ENCODE peak calls at places on chromosomes 6 and 20, in four cellular contexts. One of them, this sample, is unnamed.

GRCh38 chr6:56072856-56073255 is 174.5 kb downstream of the COL21A1 start:
- DNase-seq in WTC11: no peak
- DNase-seq in K562: no peak
- DNase-seq in H1: no peak
- DNase-seq in this sample: no peak

GRCh38 chr20:59672576-59672975 is 68.2 kb downstream of the PHACTR3 start:
- DNase-seq in K562: no peak
- DNase-seq in WTC11: no peak
- DNase-seq in H1: no peak
- DNase-seq in this sample: no peak

GRCh38 chr6:164109770-164110140 is 695.2 kb downstream of the QKI start:
- DNase-seq in WTC11: peak; percentile 49
- DNase-seq in H1: no peak
- DNase-seq in K562: peak; percentile 41
- DNase-seq in this sample: no peak

GRCh38 chr6:47162793-47163192 is 120.7 kb upstream of the ADGRF1 start:
- DNase-seq in WTC11: no peak
- DNase-seq in H1: no peak
- DNase-seq in K562: no peak
- DNase-seq in this sample: no peak

GRCh38 chr20:34390769-34391447 is 27.8 kb downstream of the ITCH start:
- DNase-seq in H1: peak; percentile 2
- DNase-seq in K562: peak; percentile 35
- DNase-seq in WTC11: no peak
- DNase-seq in this sample: no peak

GRCh38 chr6:126002755-126003390 is 16.5 kb downstream of the TRMT11 start:
- DNase-seq in K562: no peak
- DNase-seq in H1: no peak
- DNase-seq in WTC11: no peak
- DNase-seq in this sample: no peak

GRCh38 chr6:105370316-105370715 is 32.6 kb downstream of the PREP start:
- DNase-seq in H1: no peak
- DNase-seq in WTC11: no peak
- DNase-seq in K562: no peak
- DNase-seq in this sample: no peak

GRCh38 chr20:39210331-39211074 is 248.4 kb downstream of the DHX35 start:
- DNase-seq in H1: no peak
- DNase-seq in K562: no peak
- DNase-seq in WTC11: no peak
- DNase-seq in this sample: no peak

GRCh38 chr6:97697450-97697849 is 414.4 kb upstream of the MMS22L start:
- DNase-seq in K562: no peak
- DNase-seq in WTC11: no peak
- DNase-seq in H1: no peak
- DNase-seq in this sample: no peak

GRCh38 chr6:21001736-21002135 is 467.5 kb downstream of the CDKAL1 start:
- DNase-seq in K562: no peak
- DNase-seq in WTC11: no peak
- DNase-seq in H1: no peak
- DNase-seq in this sample: no peak

GRCh38 chr6:105620878-105621277 is 218.0 kb upstream of the PREP start:
- DNase-seq in K562: no peak
- DNase-seq in H1: no peak
- DNase-seq in WTC11: no peak
- DNase-seq in this sample: no peak

GRCh38 chr6:147382945-147383554 is 125.4 kb upstream of the SAMD5 start:
- DNase-seq in WTC11: no peak
- DNase-seq in K562: peak; percentile 26
- DNase-seq in H1: no peak
- DNase-seq in this sample: no peak

GRCh38 chr6:137218473-137218916 is 690 bp downstream of the IFNGR1 start:
- DNase-seq in K562: peak; percentile 57
- DNase-seq in H1: no peak
- DNase-seq in WTC11: no peak
- DNase-seq in this sample: peak; percentile 35

GRCh38 chr6:60867548-60867947 is 1418.5 kb downstream of the KHDRBS2 start:
- DNase-seq in H1: no peak
- DNase-seq in WTC11: no peak
- DNase-seq in K562: no peak
- DNase-seq in this sample: no peak

GRCh38 chr6:147099974-147100373 is 104.2 kb upstream of the STXBP5 start:
- DNase-seq in H1: no peak
- DNase-seq in K562: no peak
- DNase-seq in WTC11: no peak
- DNase-seq in this sample: no peak

GRCh38 chr20:32908334-32909292 is 49.9 kb downstream of the EFCAB8 start:
- DNase-seq in K562: no peak
- DNase-seq in H1: no peak
- DNase-seq in WTC11: no peak
- DNase-seq in this sample: no peak

GRCh38 chr20:32909451-32909850 is 50.7 kb downstream of the EFCAB8 start:
- DNase-seq in H1: no peak
- DNase-seq in K562: no peak
- DNase-seq in WTC11: no peak
- DNase-seq in this sample: no peak

GRCh38 chr20:32906871-32907495 is 48.3 kb downstream of the EFCAB8 start:
- DNase-seq in K562: no peak
- DNase-seq in H1: no peak
- DNase-seq in WTC11: no peak
- DNase-seq in this sample: no peak

GRCh38 chr20:32906200-32906599 is 47.5 kb downstream of the EFCAB8 start:
- DNase-seq in H1: no peak
- DNase-seq in K562: no peak
- DNase-seq in WTC11: no peak
- DNase-seq in this sample: no peak

GRCh38 chr20:32907886-32908285 is 49.2 kb downstream of the EFCAB8 start:
- DNase-seq in K562: no peak
- DNase-seq in WTC11: no peak
- DNase-seq in H1: no peak
- DNase-seq in this sample: no peak
- TF ChIP-seq TEAD4 in K562: no peak
- TF ChIP-seq TEAD4 in WTC11: no peak
- TF ChIP-seq TEAD4 in H1: no peak
- TF ChIP-seq TEAD4 in this sample: no peak

DNA sequence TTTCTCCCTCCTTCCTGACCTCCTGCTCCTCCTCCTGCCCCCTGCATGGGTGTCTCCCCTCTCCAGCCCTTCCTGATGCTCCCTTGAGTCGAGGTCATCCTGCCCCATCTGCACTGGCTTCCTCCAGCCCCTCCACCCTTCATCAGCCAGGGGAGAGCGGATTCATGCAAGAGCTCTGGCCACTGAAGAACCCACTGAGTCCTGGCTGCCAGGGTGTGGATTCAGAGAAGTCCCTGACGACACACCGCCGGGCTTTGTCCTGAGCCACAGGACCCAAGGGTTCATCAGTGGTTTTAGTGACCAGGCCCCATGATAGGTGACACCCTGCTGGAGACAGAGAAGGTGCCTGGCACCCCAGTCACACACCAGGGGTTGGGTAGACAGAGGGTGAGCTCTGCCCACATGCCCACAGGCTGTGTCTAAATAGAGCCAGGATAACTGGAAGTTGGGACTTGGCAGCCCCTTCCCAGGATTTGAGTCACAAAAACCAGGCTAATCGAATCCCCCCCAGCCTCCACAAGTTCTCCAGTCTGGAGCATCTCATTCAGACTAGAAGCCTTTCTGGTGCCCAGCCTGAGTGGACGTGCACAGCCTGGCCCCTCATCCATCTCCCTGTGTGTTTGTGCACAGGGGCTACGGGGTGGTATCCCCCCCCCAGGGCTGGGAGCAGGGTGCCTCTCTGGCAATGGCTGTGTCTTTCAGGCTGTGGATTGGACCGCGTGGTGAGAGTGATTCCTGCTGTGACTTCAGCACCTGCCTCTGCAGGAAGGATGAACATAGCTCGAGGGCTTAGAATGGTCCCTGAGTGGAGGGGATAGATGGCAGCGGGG is 1.1 kb downstream of the GFRA4 start:
- DNase-seq in K562: no peak
- DNase-seq in H1: no peak
- DNase-seq in WTC11: no peak
- DNase-seq in this sample: no peak
- TF ChIP-seq TEAD4 in K562: no peak
- TF ChIP-seq TEAD4 in H1: no peak
- TF ChIP-seq TEAD4 in WTC11: no peak
- TF ChIP-seq TEAD4 in this sample: no peak

DNA sequence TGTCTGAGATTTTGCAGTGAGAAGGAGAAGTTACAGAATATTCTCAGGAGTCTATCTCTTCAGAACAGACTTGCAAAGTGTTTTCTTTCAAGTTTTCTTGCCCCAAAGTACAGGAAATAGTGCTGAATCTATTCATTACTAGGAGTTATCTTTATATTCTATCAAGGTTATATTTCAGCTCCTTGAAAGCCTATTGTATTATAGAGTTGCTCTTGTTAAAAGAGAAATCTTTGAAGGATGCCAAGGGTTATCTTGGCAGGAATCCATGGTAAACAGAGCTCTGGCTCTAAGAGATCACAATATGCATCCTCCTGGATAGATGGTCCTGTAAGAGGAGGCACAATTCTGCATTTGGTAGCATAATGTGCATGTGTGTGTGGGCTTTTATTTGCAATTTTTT is 21.2 kb upstream of the SNRPB2 start:
- DNase-seq in H1: no peak
- DNase-seq in WTC11: no peak
- DNase-seq in K562: no peak
- DNase-seq in this sample: no peak
- TF ChIP-seq TEAD4 in H1: no peak
- TF ChIP-seq TEAD4 in WTC11: no peak
- TF ChIP-seq TEAD4 in K562: no peak
- TF ChIP-seq TEAD4 in this sample: no peak

GRCh38 chr20:62595491-62595890 is 46.8 kb upstream of the SLCO4A1 start:
- DNase-seq in H1: no peak
- DNase-seq in WTC11: no peak
- DNase-seq in K562: peak; percentile 59
- DNase-seq in this sample: no peak
- TF ChIP-seq TEAD4 in H1: no peak
- TF ChIP-seq TEAD4 in WTC11: no peak
- TF ChIP-seq TEAD4 in K562: no peak
- TF ChIP-seq TEAD4 in this sample: no peak

DNA sequence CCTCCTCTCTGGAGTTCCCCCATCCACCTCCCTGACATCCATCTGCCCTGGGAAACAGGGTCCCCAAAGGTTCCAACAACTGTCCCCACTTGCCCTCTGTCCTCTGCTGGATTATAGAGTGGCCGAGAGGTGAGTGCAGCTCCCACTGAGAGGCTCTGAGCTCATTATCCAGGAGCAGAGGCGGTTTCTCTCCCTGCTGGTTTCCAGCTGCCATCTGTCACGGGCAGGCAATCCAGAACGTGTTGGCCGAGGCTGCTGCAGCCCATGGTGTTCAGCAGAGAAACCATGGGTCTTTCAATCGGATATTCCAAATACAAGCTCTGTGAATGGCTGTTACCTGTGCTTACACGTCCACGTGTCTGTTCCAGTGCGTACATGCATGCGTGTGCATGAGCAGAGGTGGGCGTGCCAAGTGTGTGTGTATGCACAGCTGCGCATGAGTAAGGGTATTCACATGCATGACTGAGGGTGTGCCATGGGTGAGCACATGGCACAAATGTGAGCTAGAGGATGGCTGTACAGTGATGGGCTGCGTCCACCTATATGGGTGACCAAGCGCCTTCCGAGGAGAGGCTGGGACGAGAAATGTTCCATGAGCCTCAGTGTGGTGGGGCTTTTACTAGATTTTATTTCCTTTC is 183.7 kb upstream of the PMEPA1 start:
- DNase-seq in K562: no peak
- DNase-seq in H1: no peak
- DNase-seq in WTC11: no peak
- DNase-seq in this sample: no peak
- TF ChIP-seq TEAD4 in K562: no peak
- TF ChIP-seq TEAD4 in H1: no peak
- TF ChIP-seq TEAD4 in WTC11: no peak
- TF ChIP-seq TEAD4 in this sample: no peak

GRCh38 chr6:34829137-34829536 is 37.3 kb downstream of the BLTP3A start:
- DNase-seq in K562: no peak
- DNase-seq in WTC11: no peak
- DNase-seq in H1: no peak
- DNase-seq in this sample: no peak
- TF ChIP-seq TEAD4 in K562: no peak
- TF ChIP-seq TEAD4 in WTC11: no peak
- TF ChIP-seq TEAD4 in H1: no peak
- TF ChIP-seq TEAD4 in this sample: no peak

GRCh38 chr20:8434326-8434876 is 302.3 kb downstream of the PLCB1 start:
- DNase-seq in WTC11: no peak
- DNase-seq in H1: no peak
- DNase-seq in K562: no peak
- DNase-seq in this sample: no peak
- TF ChIP-seq TEAD4 in WTC11: no peak
- TF ChIP-seq TEAD4 in H1: no peak
- TF ChIP-seq TEAD4 in K562: no peak
- TF ChIP-seq TEAD4 in this sample: no peak

GRCh38 chr6:25138024-25138696 is 141.0 kb upstream of the CARMIL1 start:
- DNase-seq in K562: no peak
- DNase-seq in H1: no peak
- DNase-seq in WTC11: no peak
- DNase-seq in this sample: peak; percentile 37
- TF ChIP-seq TEAD4 in K562: no peak
- TF ChIP-seq TEAD4 in H1: no peak
- TF ChIP-seq TEAD4 in WTC11: no peak
- TF ChIP-seq TEAD4 in this sample: no peak

GRCh38 chr6:166556336-166556735 is 30.1 kb downstream of the RAMACL start:
- DNase-seq in WTC11: no peak
- DNase-seq in K562: no peak
- DNase-seq in H1: no peak
- DNase-seq in this sample: no peak
- TF ChIP-seq TEAD4 in WTC11: no peak
- TF ChIP-seq TEAD4 in K562: no peak
- TF ChIP-seq TEAD4 in H1: no peak
- TF ChIP-seq TEAD4 in this sample: no peak

GRCh38 chr6:27297484-27297856 is 14.6 kb downstream of the POM121L2 start:
- DNase-seq in H1: no peak
- DNase-seq in K562: peak; percentile 52
- DNase-seq in WTC11: no peak
- DNase-seq in this sample: no peak

GRCh38 chr6:27295301-27296079 is 16.6 kb downstream of the POM121L2 start:
- DNase-seq in K562: peak; percentile 78
- DNase-seq in WTC11: peak; percentile 41
- DNase-seq in H1: no peak
- DNase-seq in this sample: no peak

GRCh38 chr6:27294409-27294808 is 17.7 kb downstream of the POM121L2 start:
- DNase-seq in K562: no peak
- DNase-seq in WTC11: no peak
- DNase-seq in H1: no peak
- DNase-seq in this sample: no peak

GRCh38 chr6:27296106-27296783 is 15.8 kb downstream of the POM121L2 start:
- DNase-seq in K562: peak; percentile 50
- DNase-seq in H1: no peak
- DNase-seq in WTC11: peak; percentile 73
- DNase-seq in this sample: no peak

GRCh38 chr6:27297857-27298730 is 14.0 kb downstream of the POM121L2 start:
- DNase-seq in WTC11: peak; percentile 80
- DNase-seq in K562: peak; percentile 81
- DNase-seq in H1: no peak
- DNase-seq in this sample: no peak
- TF ChIP-seq TEAD4 in WTC11: no peak
- TF ChIP-seq TEAD4 in K562: peak; percentile 88
- TF ChIP-seq TEAD4 in H1: peak; percentile 78
- TF ChIP-seq TEAD4 in this sample: peak; percentile 64

This sample was measured in SK-N-SH.